ENCODE peak calls at places on chromosomes 13 and 19, in seven cellular contexts. One of them, this sample, is unnamed.

GRCh38 chr19:38417544-38418506 is 8.2 kb downstream of the RASGRP4 start:
- DNase-seq in upper lobe of left lung: peak
- DNase-seq in spleen: peak
- DNase-seq in stomach: peak
- DNase-seq in transverse colon: peak
- DNase-seq in breast epithelium: no peak
- DNase-seq in Panc1: no peak
- DNase-seq in this sample: no peak

GRCh38 chr19:7739211-7739752 is 7.4 kb upstream of the CLEC4G start:
- DNase-seq in upper lobe of left lung: no peak
- DNase-seq in spleen: no peak
- DNase-seq in stomach: no peak
- DNase-seq in transverse colon: no peak
- DNase-seq in breast epithelium: no peak
- DNase-seq in Panc1: no peak
- DNase-seq in this sample: no peak

GRCh38 chr13:91398413-91399188 is at the start of gene GPC5:
- DNase-seq in upper lobe of left lung: peak
- DNase-seq in spleen: peak
- DNase-seq in stomach: peak
- DNase-seq in transverse colon: peak
- DNase-seq in breast epithelium: peak
- DNase-seq in Panc1: no peak
- DNase-seq in this sample: peak

GRCh38 chr19:35140898-35141626 is 2.0 kb upstream of the FXYD7 start:
- DNase-seq in upper lobe of left lung: peak
- DNase-seq in spleen: peak
- DNase-seq in stomach: peak
- DNase-seq in transverse colon: peak
- DNase-seq in breast epithelium: peak
- DNase-seq in Panc1: no peak
- DNase-seq in this sample: peak

GRCh38 chr13:76029088-76029487 is 393.0 kb downstream of the LMO7 start:
- DNase-seq in upper lobe of left lung: no peak
- DNase-seq in spleen: no peak
- DNase-seq in stomach: no peak
- DNase-seq in transverse colon: no peak
- DNase-seq in breast epithelium: no peak
- DNase-seq in Panc1: no peak
- DNase-seq in this sample: no peak

GRCh38 chr19:10009269-10009665 is 1.0 kb downstream of the COL5A3 start:
- DNase-seq in upper lobe of left lung: no peak
- DNase-seq in spleen: no peak
- DNase-seq in stomach: peak
- DNase-seq in transverse colon: peak
- DNase-seq in breast epithelium: no peak
- DNase-seq in Panc1: no peak
- DNase-seq in this sample: no peak

GRCh38 chr13:34623331-34623730 is 318.7 kb upstream of the NBEA start:
- DNase-seq in upper lobe of left lung: no peak
- DNase-seq in spleen: no peak
- DNase-seq in stomach: no peak
- DNase-seq in transverse colon: no peak
- DNase-seq in breast epithelium: no peak
- DNase-seq in Panc1: no peak
- DNase-seq in this sample: no peak

GRCh38 chr13:111947876-111948275 is 119.1 kb upstream of the SOX1 start:
- DNase-seq in upper lobe of left lung: no peak
- DNase-seq in spleen: peak
- DNase-seq in stomach: no peak
- DNase-seq in transverse colon: no peak
- DNase-seq in breast epithelium: no peak
- DNase-seq in Panc1: no peak
- DNase-seq in this sample: no peak

GRCh38 chr13:78680611-78681010 is 21.7 kb upstream of the OBI1 start:
- DNase-seq in upper lobe of left lung: no peak
- DNase-seq in spleen: no peak
- DNase-seq in stomach: no peak
- DNase-seq in transverse colon: no peak
- DNase-seq in breast epithelium: no peak
- DNase-seq in Panc1: no peak
- DNase-seq in this sample: no peak

GRCh38 chr13:99865420-99865930 is 106.1 kb downstream of the ZIC5 start:
- DNase-seq in upper lobe of left lung: no peak
- DNase-seq in spleen: no peak
- DNase-seq in stomach: no peak
- DNase-seq in transverse colon: no peak
- DNase-seq in breast epithelium: no peak
- DNase-seq in Panc1: no peak
- DNase-seq in this sample: no peak

GRCh38 chr19:23799321-23799720 is 40.6 kb upstream of the ZNF681 start:
- DNase-seq in upper lobe of left lung: no peak
- DNase-seq in spleen: no peak
- DNase-seq in stomach: no peak
- DNase-seq in transverse colon: no peak
- DNase-seq in breast epithelium: no peak
- DNase-seq in Panc1: no peak
- DNase-seq in this sample: no peak

GRCh38 chr13:30835442-30835841 is 70.6 kb upstream of the MEDAG start:
- DNase-seq in upper lobe of left lung: no peak
- DNase-seq in spleen: no peak
- DNase-seq in stomach: no peak
- DNase-seq in transverse colon: peak
- DNase-seq in breast epithelium: no peak
- DNase-seq in Panc1: no peak
- DNase-seq in this sample: peak
- H3K4me3 ChIP-seq in upper lobe of left lung: no peak
- H3K4me3 ChIP-seq in spleen: no peak
- H3K4me3 ChIP-seq in stomach: no peak
- H3K4me3 ChIP-seq in transverse colon: no peak
- H3K4me3 ChIP-seq in breast epithelium: no peak
- H3K4me3 ChIP-seq in Panc1: no peak
- H3K4me3 ChIP-seq in this sample: no peak

DNA sequence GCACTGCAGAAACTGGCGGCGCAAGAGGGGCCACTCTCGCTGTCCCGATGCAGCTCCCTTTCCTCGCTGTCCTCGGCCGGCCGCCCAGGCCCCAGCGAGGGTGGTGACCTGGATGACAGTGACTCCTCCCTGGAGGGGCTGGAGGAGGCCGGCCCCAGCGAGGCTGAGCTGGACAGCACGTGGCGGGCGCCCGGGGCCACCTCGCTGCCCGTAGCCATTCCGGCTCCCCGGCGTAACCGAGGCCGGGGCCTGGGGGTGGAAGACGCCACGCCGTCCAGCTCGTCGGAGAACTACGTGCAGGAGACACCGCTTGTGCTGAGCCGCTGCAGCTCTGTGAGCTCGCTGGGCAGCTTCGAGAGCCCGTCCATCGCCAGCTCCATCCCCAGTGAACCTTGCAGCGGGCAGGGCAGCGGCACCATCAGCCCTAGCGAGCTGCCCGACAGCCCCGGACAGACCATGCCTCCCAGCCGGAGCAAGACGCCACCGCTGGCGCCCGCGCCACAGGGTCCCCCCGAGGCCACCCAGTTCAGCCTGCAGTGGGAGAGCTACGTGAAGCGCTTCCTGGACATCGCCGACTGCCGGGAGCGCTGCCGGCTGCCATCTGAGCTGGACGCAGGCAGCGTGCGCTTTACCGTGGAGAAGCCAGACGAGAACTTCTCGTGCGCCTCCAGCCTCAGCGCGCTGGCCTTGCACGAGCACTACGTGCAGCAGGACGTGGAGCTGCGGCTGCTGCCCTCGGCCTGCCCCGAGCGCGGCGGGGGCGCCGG is 12.4 kb downstream of the C19orf25 start:
- DNase-seq in upper lobe of left lung: no peak
- DNase-seq in spleen: no peak
- DNase-seq in stomach: no peak
- DNase-seq in transverse colon: no peak
- DNase-seq in breast epithelium: no peak
- DNase-seq in Panc1: no peak
- DNase-seq in this sample: no peak
- TF ChIP-seq POLR2AphosphoS5 in upper lobe of left lung: no peak
- TF ChIP-seq POLR2AphosphoS5 in spleen: no peak
- TF ChIP-seq POLR2AphosphoS5 in stomach: no peak
- TF ChIP-seq POLR2AphosphoS5 in transverse colon: no peak
- TF ChIP-seq POLR2AphosphoS5 in breast epithelium: no peak
- TF ChIP-seq POLR2AphosphoS5 in Panc1: no peak
- TF ChIP-seq POLR2AphosphoS5 in this sample: no peak

DNA sequence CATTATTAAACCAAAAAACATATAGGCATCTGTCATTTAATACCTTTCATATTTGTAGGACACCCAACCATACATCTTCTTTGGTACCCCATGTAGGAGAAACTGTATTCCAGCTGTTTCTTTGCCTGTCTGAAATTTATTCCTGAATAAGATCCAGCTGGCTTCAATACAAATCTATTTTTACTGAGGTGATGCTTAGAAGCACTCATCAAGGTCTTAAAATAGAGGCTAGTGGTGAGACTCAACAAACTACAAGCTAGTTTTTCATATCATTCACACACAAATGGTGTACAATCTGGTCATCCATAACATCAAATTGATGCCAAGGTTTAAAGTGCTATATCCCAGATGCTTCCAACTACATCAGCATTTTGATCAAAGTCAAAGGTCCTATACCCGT is 1071.3 kb upstream of the MIR17HG start:
- DNase-seq in upper lobe of left lung: no peak
- DNase-seq in spleen: no peak
- DNase-seq in stomach: no peak
- DNase-seq in transverse colon: no peak
- DNase-seq in breast epithelium: no peak
- DNase-seq in Panc1: no peak
- DNase-seq in this sample: no peak
- H3K27ac ChIP-seq in upper lobe of left lung: no peak
- H3K27ac ChIP-seq in spleen: no peak
- H3K27ac ChIP-seq in stomach: no peak
- H3K27ac ChIP-seq in transverse colon: no peak
- H3K27ac ChIP-seq in breast epithelium: no peak
- H3K27ac ChIP-seq in Panc1: no peak
- H3K27ac ChIP-seq in this sample: no peak

DNA sequence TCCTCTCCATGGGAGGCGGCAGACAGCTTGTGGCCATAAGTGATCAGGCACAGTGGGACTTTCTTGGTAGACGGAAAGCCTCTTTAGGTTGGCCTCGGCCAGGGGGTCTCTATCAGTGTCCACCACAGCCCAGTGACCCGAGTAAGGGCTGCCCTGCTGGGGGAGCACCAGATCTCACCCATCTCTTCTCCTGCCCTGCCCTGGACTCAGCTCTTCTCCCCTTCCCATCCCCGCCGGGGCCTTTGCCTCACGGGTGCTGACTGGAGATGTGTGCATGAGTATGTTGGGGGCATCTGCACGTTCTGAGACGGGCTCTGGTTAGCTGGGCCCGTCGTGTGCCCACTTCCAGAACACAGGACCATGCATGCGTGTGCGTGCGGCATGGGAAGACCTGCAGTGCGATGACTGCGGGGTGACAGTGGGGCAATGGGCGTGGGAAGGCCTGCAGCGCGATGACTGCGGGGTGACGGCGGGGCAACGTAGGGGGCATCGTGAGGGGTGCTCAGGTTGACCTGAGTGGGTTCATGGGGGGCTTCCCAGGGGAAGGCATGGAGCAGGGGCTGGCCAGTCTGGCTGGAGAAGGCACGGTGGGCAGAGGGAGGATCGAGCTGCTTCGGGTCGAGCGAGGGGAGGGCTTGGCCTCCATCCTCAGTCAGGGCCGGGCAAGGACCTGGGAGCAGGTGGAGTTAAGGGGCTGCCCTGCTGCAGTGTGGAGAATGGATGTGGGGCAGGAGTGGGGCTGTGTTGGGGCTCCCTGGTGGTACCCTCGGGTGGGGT is 15.9 kb downstream of the EPN1 start:
- DNase-seq in upper lobe of left lung: no peak
- DNase-seq in spleen: peak
- DNase-seq in stomach: no peak
- DNase-seq in transverse colon: no peak
- DNase-seq in breast epithelium: peak
- DNase-seq in Panc1: no peak
- DNase-seq in this sample: no peak
- H3K4me3 ChIP-seq in upper lobe of left lung: no peak
- H3K4me3 ChIP-seq in spleen: no peak
- H3K4me3 ChIP-seq in stomach: no peak
- H3K4me3 ChIP-seq in transverse colon: no peak
- H3K4me3 ChIP-seq in breast epithelium: no peak
- H3K4me3 ChIP-seq in Panc1: no peak
- H3K4me3 ChIP-seq in this sample: no peak

GRCh38 chr19:45423033-45423588 is 606 bp downstream of the ERCC1 start:
- DNase-seq in upper lobe of left lung: no peak
- DNase-seq in spleen: no peak
- DNase-seq in stomach: no peak
- DNase-seq in transverse colon: peak
- DNase-seq in breast epithelium: no peak
- DNase-seq in Panc1: no peak
- DNase-seq in this sample: no peak
- TF ChIP-seq POLR2AphosphoS5 in upper lobe of left lung: no peak
- TF ChIP-seq POLR2AphosphoS5 in spleen: no peak
- TF ChIP-seq POLR2AphosphoS5 in stomach: no peak
- TF ChIP-seq POLR2AphosphoS5 in transverse colon: no peak
- TF ChIP-seq POLR2AphosphoS5 in breast epithelium: no peak
- TF ChIP-seq POLR2AphosphoS5 in Panc1: no peak
- TF ChIP-seq POLR2AphosphoS5 in this sample: no peak

DNA sequence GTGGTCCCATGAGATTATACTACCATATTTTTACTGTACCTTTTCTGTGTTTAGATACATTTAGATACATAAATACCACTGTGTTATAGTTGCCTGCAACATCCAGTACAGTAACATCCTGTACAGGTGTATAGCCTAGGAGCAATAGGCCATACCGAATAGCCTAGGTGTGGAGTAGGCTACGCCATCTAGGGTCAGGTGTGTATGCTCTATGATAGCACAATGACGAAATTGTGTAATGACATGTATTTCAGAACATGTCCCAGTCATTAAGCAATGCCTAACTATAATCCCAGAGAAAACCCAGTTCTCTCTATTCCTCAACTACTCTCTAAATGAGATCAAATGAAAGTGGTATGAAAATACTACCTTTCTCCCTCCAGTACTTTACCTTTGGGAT is 3.9 kb downstream of the SLC25A15 start:
- DNase-seq in upper lobe of left lung: no peak
- DNase-seq in spleen: no peak
- DNase-seq in stomach: no peak
- DNase-seq in transverse colon: no peak
- DNase-seq in breast epithelium: no peak
- DNase-seq in Panc1: no peak
- DNase-seq in this sample: no peak
- H3K27ac ChIP-seq in upper lobe of left lung: no peak
- H3K27ac ChIP-seq in spleen: no peak
- H3K27ac ChIP-seq in stomach: no peak
- H3K27ac ChIP-seq in transverse colon: no peak
- H3K27ac ChIP-seq in breast epithelium: no peak
- H3K27ac ChIP-seq in Panc1: no peak
- H3K27ac ChIP-seq in this sample: no peak

DNA sequence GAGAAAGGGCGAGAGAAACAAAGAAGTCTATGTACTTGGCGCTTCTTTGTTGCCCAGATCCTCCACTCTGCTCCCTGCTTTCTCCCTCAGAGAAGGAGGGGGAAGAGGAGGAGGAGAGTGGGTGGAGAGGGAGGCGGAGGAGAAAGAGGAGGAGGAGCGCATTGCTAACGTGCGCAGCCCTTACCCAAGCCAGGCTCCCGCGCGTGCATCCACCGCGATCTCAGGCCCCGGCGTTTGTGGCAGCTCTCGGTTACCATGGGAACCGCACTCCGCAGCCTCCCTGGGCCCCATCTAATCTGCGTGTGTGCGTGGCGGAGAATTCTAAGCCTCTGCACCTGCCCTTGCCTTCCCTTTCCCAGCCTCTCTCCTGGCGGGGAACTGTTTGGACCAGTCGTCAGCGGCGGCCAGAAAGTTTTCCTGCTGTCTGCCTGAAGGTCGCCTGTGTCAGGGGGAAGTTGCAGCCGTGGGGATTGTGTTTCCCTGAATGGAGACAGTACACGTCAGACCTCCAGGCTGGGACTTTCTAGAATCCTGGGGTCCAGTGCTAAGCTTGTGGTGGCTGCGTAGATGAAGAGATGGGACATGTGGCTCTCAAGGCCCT is at the start of gene ERICH6B:
- DNase-seq in upper lobe of left lung: no peak
- DNase-seq in spleen: no peak
- DNase-seq in stomach: no peak
- DNase-seq in transverse colon: no peak
- DNase-seq in breast epithelium: no peak
- DNase-seq in Panc1: no peak
- DNase-seq in this sample: no peak
- H3K4me3 ChIP-seq in upper lobe of left lung: no peak
- H3K4me3 ChIP-seq in spleen: peak
- H3K4me3 ChIP-seq in stomach: peak
- H3K4me3 ChIP-seq in transverse colon: no peak
- H3K4me3 ChIP-seq in breast epithelium: no peak
- H3K4me3 ChIP-seq in Panc1: no peak
- H3K4me3 ChIP-seq in this sample: no peak

This sample was measured in prostate gland.